ENCODE peak calls at places on chromosomes 7 and 10, in nine cellular contexts. Y is activated naive CD4-positive, alpha-beta T cell; E is substantia nigra; N is HTR-8/SVneo; R is NCI-H1092 treated with DMSO at 0.1 percent for 48 hours; D is PC-3; M is A549; U is psoas muscle; K is Karpas-422. T is an unnamed sample.

GRCh38 chr7:148699024-148699771 is 495 bp downstream of the CUL1 start:
- DNase-seq in Y (no peak), E (peak; percentile 55), N (peak; percentile 18), R (peak; percentile 56), D (peak; percentile 45), M (peak; percentile 21), U (peak; percentile 83), K (peak; percentile 88), T (peak; percentile 64)

GRCh38 chr7:1668486-1668931 is 1.6 kb upstream of the ELFN1 start:
- DNase-seq in Y (no peak), E (no peak), N (no peak), R (no peak), D (no peak), M (peak; percentile 46), U (peak; percentile 45), K (no peak), T (no peak)

GRCh38 chr10:77117501-77117900 is 520.1 kb downstream of the KCNMA1 start:
- DNase-seq in Y (no peak), E (no peak), N (no peak), R (peak; percentile 16), D (peak; percentile 74), M (no peak), U (no peak), K (no peak), T (no peak)

GRCh38 chr7:73831656-73832579 is 1.1 kb downstream of the CLDN4 start:
- DNase-seq in Y (no peak), E (no peak), N (no peak), R (peak; percentile 55), D (peak; percentile 87), M (no peak), U (no peak), K (no peak), T (no peak)

GRCh38 chr10:110699859-110700468 is 55.8 kb downstream of the RBM20 start:
- DNase-seq in Y (no peak), E (no peak), N (no peak), R (no peak), D (no peak), M (no peak), U (no peak), K (no peak), T (no peak)

GRCh38 chr7:69770613-69771012 is 172.3 kb downstream of the AUTS2 start:
- DNase-seq in Y (no peak), E (no peak), N (no peak), R (no peak), D (no peak), M (no peak), U (no peak), K (peak; percentile 77), T (no peak)

GRCh38 chr10:3067045-3067858 is at the start of gene PFKP:
- DNase-seq in Y (peak; percentile 19), E (peak; percentile 29), N (peak; percentile 51), R (peak; percentile 26), D (no peak), M (no peak), U (peak; percentile 58), K (peak; percentile 85), T (peak; percentile 45)

GRCh38 chr7:150927157-150927953 is 50.8 kb downstream of the KCNH2 start:
- DNase-seq in Y (no peak), E (no peak), N (no peak), R (no peak), D (no peak), M (no peak), U (no peak), K (no peak), T (no peak)

GRCh38 chr7:116885724-116886123 is 23.3 kb downstream of the CAPZA2 start:
- DNase-seq in Y (no peak), E (no peak), N (no peak), R (no peak), D (no peak), M (no peak), U (no peak), K (no peak), T (no peak)

GRCh38 chr10:26157734-26158133 is 58.8 kb upstream of the GAD2 start:
- DNase-seq in Y (no peak), E (no peak), N (no peak), R (no peak), D (no peak), M (no peak), U (no peak), K (no peak), T (no peak)

GRCh38 chr10:102673961-102674511 is 29.8 kb downstream of the TRIM8 start:
- DNase-seq in Y (no peak), E (peak; percentile 74), N (no peak), R (peak; percentile 44), D (no peak), M (no peak), U (peak; percentile 77), K (no peak), T (no peak)

GRCh38 chr7:101173752-101174244 is 6.3 kb downstream of the NAT16 start:
- DNase-seq in Y (no peak), E (no peak), N (no peak), R (no peak), D (peak; percentile 75), M (peak; percentile 59), U (no peak), K (peak; percentile 73), T (peak; percentile 86)